ENCODE peak calls at places on chromosomes 2 and 18, in five cellular contexts. One of them, this sample, is unnamed.

GRCh38 chr2:99787762-99788382 is 298.1 kb upstream of the REV1 start:
- DNase-seq in HCT116: no peak
- DNase-seq in MM.1S: no peak
- DNase-seq in GM23248: no peak
- DNase-seq in SK-N-SH: no peak
- DNase-seq in this sample: no peak

GRCh38 chr2:152433289-152433688 is 98.3 kb downstream of the FMNL2 start:
- DNase-seq in GM23248: no peak
- DNase-seq in SK-N-SH: no peak
- DNase-seq in MM.1S: no peak
- DNase-seq in HCT116: no peak
- DNase-seq in this sample: no peak

GRCh38 chr2:80302001-80302464 is 2.5 kb downstream of the LRRTM1 start:
- DNase-seq in SK-N-SH: peak
- DNase-seq in MM.1S: no peak
- DNase-seq in HCT116: no peak
- DNase-seq in GM23248: no peak
- DNase-seq in this sample: no peak

GRCh38 chr2:20584637-20585321 is 66.1 kb downstream of the HS1BP3 start:
- DNase-seq in MM.1S: no peak
- DNase-seq in GM23248: peak
- DNase-seq in HCT116: peak
- DNase-seq in SK-N-SH: no peak
- DNase-seq in this sample: peak

GRCh38 chr2:237384672-237385020 is 29.3 kb downstream of the COL6A3 start:
- DNase-seq in GM23248: no peak
- DNase-seq in HCT116: no peak
- DNase-seq in MM.1S: no peak
- DNase-seq in SK-N-SH: no peak
- DNase-seq in this sample: no peak

GRCh38 chr18:74463271-74463670 is 6.2 kb upstream of the DIPK1C start:
- DNase-seq in MM.1S: no peak
- DNase-seq in HCT116: no peak
- DNase-seq in SK-N-SH: no peak
- DNase-seq in GM23248: no peak
- DNase-seq in this sample: no peak

GRCh38 chr18:21203096-21203495 is 38.9 kb upstream of the GREB1L start:
- DNase-seq in SK-N-SH: no peak
- DNase-seq in GM23248: no peak
- DNase-seq in HCT116: no peak
- DNase-seq in MM.1S: no peak
- DNase-seq in this sample: no peak

GRCh38 chr2:85110991-85111560 is 22.1 kb upstream of the TCF7L1 start:
- DNase-seq in SK-N-SH: no peak
- DNase-seq in HCT116: no peak
- DNase-seq in GM23248: peak
- DNase-seq in MM.1S: no peak
- DNase-seq in this sample: no peak

GRCh38 chr2:186197955-186198354 is 288.1 kb upstream of the ZC3H15 start:
- DNase-seq in SK-N-SH: no peak
- DNase-seq in GM23248: no peak
- DNase-seq in MM.1S: no peak
- DNase-seq in HCT116: no peak
- DNase-seq in this sample: no peak

GRCh38 chr2:200129756-200130462 is 174.5 kb downstream of the MAIP1 start:
- DNase-seq in HCT116: no peak
- DNase-seq in GM23248: no peak
- DNase-seq in MM.1S: no peak
- DNase-seq in SK-N-SH: no peak
- DNase-seq in this sample: no peak

GRCh38 chr2:43526994-43527393 is 68.8 kb downstream of the THADA start:
- DNase-seq in GM23248: no peak
- DNase-seq in MM.1S: no peak
- DNase-seq in SK-N-SH: no peak
- DNase-seq in HCT116: no peak
- DNase-seq in this sample: no peak

GRCh38 chr2:150535176-150535575 is 47.7 kb upstream of the RND3 start:
- DNase-seq in HCT116: no peak
- DNase-seq in GM23248: no peak
- DNase-seq in MM.1S: no peak
- DNase-seq in SK-N-SH: no peak
- DNase-seq in this sample: no peak

GRCh38 chr2:204110250-204111183 is 174.0 kb downstream of the ICOS start:
- DNase-seq in GM23248: peak
- DNase-seq in MM.1S: peak
- DNase-seq in HCT116: no peak
- DNase-seq in SK-N-SH: no peak
- DNase-seq in this sample: no peak

DNA sequence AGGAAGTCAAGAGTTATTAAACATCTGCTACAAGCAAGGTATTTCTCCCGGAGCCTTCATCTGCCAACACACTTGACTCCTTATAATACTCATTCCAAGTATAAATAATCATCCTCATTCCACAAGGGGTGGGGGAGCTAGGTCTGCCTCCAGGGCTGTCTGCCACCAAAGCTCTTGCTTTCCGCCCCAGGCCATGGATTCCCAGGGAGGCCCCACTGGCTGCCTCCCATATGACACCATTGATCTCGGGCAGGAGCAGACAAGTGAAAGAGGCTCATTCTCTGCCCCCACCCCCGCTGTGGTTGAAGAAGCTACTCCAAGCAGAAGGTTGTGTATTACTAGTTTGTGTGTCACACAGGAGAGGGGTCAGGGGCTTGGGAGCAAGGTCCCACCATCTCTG is 99.5 kb downstream of the MRO start:
- DNase-seq in SK-N-SH: no peak
- DNase-seq in MM.1S: no peak
- DNase-seq in HCT116: no peak
- DNase-seq in GM23248: no peak
- DNase-seq in this sample: no peak
- TF ChIP-seq EZH2phosphoT487 in SK-N-SH: no peak
- TF ChIP-seq EZH2phosphoT487 in MM.1S: no peak
- TF ChIP-seq EZH2phosphoT487 in HCT116: no peak
- TF ChIP-seq EZH2phosphoT487 in GM23248: no peak
- TF ChIP-seq EZH2phosphoT487 in this sample: no peak

GRCh38 chr2:95220449-95220848 is 13.1 kb downstream of the ZNF892 start:
- DNase-seq in SK-N-SH: no peak
- DNase-seq in MM.1S: no peak
- DNase-seq in GM23248: no peak
- DNase-seq in HCT116: no peak
- DNase-seq in this sample: no peak
- H3K4me2 ChIP-seq in SK-N-SH: no peak
- H3K4me2 ChIP-seq in MM.1S: no peak
- H3K4me2 ChIP-seq in GM23248: no peak
- H3K4me2 ChIP-seq in HCT116: no peak
- H3K4me2 ChIP-seq in this sample: no peak

DNA sequence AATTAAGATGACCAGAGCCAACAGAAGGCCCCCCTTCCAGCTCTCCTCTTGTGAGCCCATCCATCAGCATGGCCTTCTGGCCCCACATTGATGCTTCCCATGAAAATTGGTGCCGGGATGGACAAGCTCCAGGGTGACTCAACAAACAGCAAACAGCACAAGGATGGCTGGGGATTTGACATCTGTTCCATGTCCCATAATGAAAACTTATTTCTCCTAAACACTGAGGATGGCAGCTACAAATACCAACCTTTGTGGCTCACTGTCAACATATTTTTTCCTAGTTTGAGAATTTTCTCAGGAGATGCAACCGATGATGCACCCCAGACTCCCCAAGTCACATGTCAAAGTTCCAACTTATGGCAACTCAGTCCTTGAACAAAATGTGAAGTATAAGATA is 169.6 kb upstream of the SIX2 start:
- DNase-seq in MM.1S: no peak
- DNase-seq in HCT116: no peak
- DNase-seq in SK-N-SH: no peak
- DNase-seq in GM23248: peak
- DNase-seq in this sample: no peak
- H3K9ac ChIP-seq in MM.1S: no peak
- H3K9ac ChIP-seq in HCT116: no peak
- H3K9ac ChIP-seq in SK-N-SH: no peak
- H3K9ac ChIP-seq in GM23248: peak
- H3K9ac ChIP-seq in this sample: no peak

GRCh38 chr18:29225351-29225750 is 1048.4 kb upstream of the CDH2 start:
- DNase-seq in GM23248: peak
- DNase-seq in HCT116: no peak
- DNase-seq in MM.1S: no peak
- DNase-seq in SK-N-SH: no peak
- DNase-seq in this sample: no peak
- TF ChIP-seq EZH2phosphoT487 in GM23248: no peak
- TF ChIP-seq EZH2phosphoT487 in HCT116: no peak
- TF ChIP-seq EZH2phosphoT487 in MM.1S: no peak
- TF ChIP-seq EZH2phosphoT487 in SK-N-SH: no peak
- TF ChIP-seq EZH2phosphoT487 in this sample: no peak

GRCh38 chr2:202375611-202376408 is at the start of gene BMPR2:
- DNase-seq in SK-N-SH: peak
- DNase-seq in MM.1S: peak
- DNase-seq in HCT116: peak
- DNase-seq in GM23248: peak
- DNase-seq in this sample: peak
- H3K4me2 ChIP-seq in SK-N-SH: peak
- H3K4me2 ChIP-seq in MM.1S: peak
- H3K4me2 ChIP-seq in HCT116: peak
- H3K4me2 ChIP-seq in GM23248: peak
- H3K4me2 ChIP-seq in this sample: peak

GRCh38 chr2:30675758-30676157 is 131.5 kb downstream of the CAPN13 start:
- DNase-seq in MM.1S: no peak
- DNase-seq in GM23248: peak
- DNase-seq in SK-N-SH: no peak
- DNase-seq in HCT116: no peak
- DNase-seq in this sample: no peak
- H3K9ac ChIP-seq in MM.1S: no peak
- H3K9ac ChIP-seq in GM23248: peak
- H3K9ac ChIP-seq in SK-N-SH: no peak
- H3K9ac ChIP-seq in HCT116: no peak
- H3K9ac ChIP-seq in this sample: no peak

This sample was measured in neural progenitor cell.